ENCODE peak calls at places on chromosomes 12 and 14, in eight cellular contexts. One of them, this sample, is unnamed.

GRCh38 chr12:82055391-82055790 is 296.2 kb upstream of the PPFIA2 start:
- DNase-seq in sigmoid colon: no peak
- DNase-seq in breast epithelium: no peak
- DNase-seq in SK-N-SH: no peak
- DNase-seq in HCT116: no peak
- DNase-seq in HL-60: no peak
- DNase-seq in stomach: no peak
- DNase-seq in HepG2: no peak
- DNase-seq in this sample: no peak

GRCh38 chr12:121009744-121010143 is 6.5 kb downstream of the C12orf43 start:
- DNase-seq in breast epithelium: no peak
- DNase-seq in HL-60: no peak
- DNase-seq in HCT116: peak; percentile 54
- DNase-seq in HepG2: peak; percentile 49
- DNase-seq in sigmoid colon: no peak
- DNase-seq in stomach: peak; percentile 76
- DNase-seq in SK-N-SH: no peak
- DNase-seq in this sample: no peak

GRCh38 chr12:92624236-92624635 is 78.6 kb upstream of the PLEKHG7 start:
- DNase-seq in sigmoid colon: no peak
- DNase-seq in HCT116: no peak
- DNase-seq in HL-60: no peak
- DNase-seq in breast epithelium: no peak
- DNase-seq in SK-N-SH: no peak
- DNase-seq in HepG2: no peak
- DNase-seq in stomach: no peak
- DNase-seq in this sample: no peak

GRCh38 chr12:85765443-85765842 is 70.8 kb downstream of the RASSF9 start:
- DNase-seq in HL-60: no peak
- DNase-seq in breast epithelium: no peak
- DNase-seq in SK-N-SH: no peak
- DNase-seq in HCT116: no peak
- DNase-seq in stomach: no peak
- DNase-seq in sigmoid colon: no peak
- DNase-seq in HepG2: peak; percentile 7
- DNase-seq in this sample: no peak

GRCh38 chr14:55102141-55102547 is 26.9 kb upstream of the LGALS3 start:
- DNase-seq in HCT116: no peak
- DNase-seq in sigmoid colon: peak; percentile 91
- DNase-seq in stomach: peak; percentile 83
- DNase-seq in HepG2: peak; percentile 54
- DNase-seq in SK-N-SH: peak; percentile 69
- DNase-seq in breast epithelium: peak; percentile 92
- DNase-seq in HL-60: peak; percentile 92
- DNase-seq in this sample: no peak

GRCh38 chr12:103739546-103739945 is 101.5 kb downstream of the NT5DC3 start:
- DNase-seq in SK-N-SH: no peak
- DNase-seq in HepG2: no peak
- DNase-seq in sigmoid colon: no peak
- DNase-seq in breast epithelium: no peak
- DNase-seq in HL-60: no peak
- DNase-seq in HCT116: no peak
- DNase-seq in stomach: no peak
- DNase-seq in this sample: no peak

GRCh38 chr14:95068521-95068920 is 88.8 kb downstream of the DICER1 start:
- DNase-seq in HCT116: no peak
- DNase-seq in SK-N-SH: no peak
- DNase-seq in stomach: no peak
- DNase-seq in sigmoid colon: peak; percentile 29
- DNase-seq in HepG2: no peak
- DNase-seq in breast epithelium: no peak
- DNase-seq in HL-60: no peak
- DNase-seq in this sample: no peak

GRCh38 chr14:65069874-65070709 is 32.2 kb downstream of the MAX start:
- DNase-seq in stomach: peak; percentile 81
- DNase-seq in sigmoid colon: no peak
- DNase-seq in HepG2: no peak
- DNase-seq in HL-60: no peak
- DNase-seq in breast epithelium: peak; percentile 32
- DNase-seq in SK-N-SH: no peak
- DNase-seq in HCT116: no peak
- DNase-seq in this sample: no peak

GRCh38 chr12:109864916-109865315 is 15.4 kb downstream of the GLTP start:
- DNase-seq in HL-60: no peak
- DNase-seq in HCT116: no peak
- DNase-seq in SK-N-SH: no peak
- DNase-seq in stomach: no peak
- DNase-seq in sigmoid colon: no peak
- DNase-seq in HepG2: no peak
- DNase-seq in breast epithelium: no peak
- DNase-seq in this sample: no peak

GRCh38 chr14:40368314-40368713 is 936.1 kb upstream of the FBXO33 start:
- DNase-seq in HL-60: no peak
- DNase-seq in HCT116: no peak
- DNase-seq in HepG2: no peak
- DNase-seq in breast epithelium: no peak
- DNase-seq in stomach: peak; percentile 30
- DNase-seq in SK-N-SH: no peak
- DNase-seq in sigmoid colon: no peak
- DNase-seq in this sample: no peak

GRCh38 chr12:110079477-110080400 is 31.4 kb upstream of the C12orf76 start:
- DNase-seq in SK-N-SH: no peak
- DNase-seq in stomach: peak; percentile 44
- DNase-seq in HL-60: peak; percentile 59
- DNase-seq in HepG2: peak; percentile 96
- DNase-seq in sigmoid colon: peak; percentile 72
- DNase-seq in HCT116: no peak
- DNase-seq in breast epithelium: peak; percentile 23
- DNase-seq in this sample: peak; percentile 64

GRCh38 chr14:60349663-60350365 is 100.8 kb downstream of the PPM1A start:
- DNase-seq in HL-60: no peak
- DNase-seq in HCT116: peak; percentile 39
- DNase-seq in HepG2: peak; percentile 21
- DNase-seq in sigmoid colon: no peak
- DNase-seq in breast epithelium: no peak
- DNase-seq in stomach: peak; percentile 33
- DNase-seq in SK-N-SH: peak; percentile 45
- DNase-seq in this sample: no peak

GRCh38 chr14:104865069-104865630 is at the start of gene CEP170B:
- DNase-seq in stomach: peak; percentile 68
- DNase-seq in breast epithelium: no peak
- DNase-seq in SK-N-SH: peak; percentile 95
- DNase-seq in HCT116: no peak
- DNase-seq in HL-60: no peak
- DNase-seq in HepG2: no peak
- DNase-seq in sigmoid colon: no peak
- DNase-seq in this sample: peak; percentile 71

GRCh38 chr12:18998343-18999270 is 130.9 kb upstream of the PLEKHA5 start:
- DNase-seq in breast epithelium: peak; percentile 32
- DNase-seq in sigmoid colon: no peak
- DNase-seq in HL-60: no peak
- DNase-seq in HepG2: no peak
- DNase-seq in HCT116: no peak
- DNase-seq in SK-N-SH: peak; percentile 50
- DNase-seq in stomach: no peak
- DNase-seq in this sample: no peak

GRCh38 chr12:38102197-38102596 is 214.4 kb upstream of the ALG10B start:
- DNase-seq in SK-N-SH: no peak
- DNase-seq in breast epithelium: no peak
- DNase-seq in stomach: no peak
- DNase-seq in HCT116: no peak
- DNase-seq in HepG2: no peak
- DNase-seq in sigmoid colon: no peak
- DNase-seq in HL-60: no peak
- DNase-seq in this sample: no peak

GRCh38 chr14:96181188-96181762 is 23.4 kb upstream of the BDKRB2 start:
- DNase-seq in SK-N-SH: no peak
- DNase-seq in stomach: no peak
- DNase-seq in HepG2: no peak
- DNase-seq in HL-60: no peak
- DNase-seq in HCT116: no peak
- DNase-seq in breast epithelium: no peak
- DNase-seq in sigmoid colon: no peak
- DNase-seq in this sample: no peak

GRCh38 chr14:102909911-102910310 is 12.6 kb upstream of the AMN start:
- DNase-seq in HL-60: no peak
- DNase-seq in HepG2: no peak
- DNase-seq in sigmoid colon: no peak
- DNase-seq in SK-N-SH: peak; percentile 39
- DNase-seq in stomach: no peak
- DNase-seq in HCT116: no peak
- DNase-seq in breast epithelium: no peak
- DNase-seq in this sample: no peak

GRCh38 chr14:102910442-102910841 is 12.0 kb upstream of the AMN start:
- DNase-seq in SK-N-SH: peak; percentile 40
- DNase-seq in HL-60: no peak
- DNase-seq in sigmoid colon: peak; percentile 45
- DNase-seq in stomach: no peak
- DNase-seq in HepG2: no peak
- DNase-seq in HCT116: no peak
- DNase-seq in breast epithelium: no peak
- DNase-seq in this sample: no peak

GRCh38 chr14:102907980-102908730 is 14.3 kb upstream of the AMN start:
- DNase-seq in stomach: no peak
- DNase-seq in breast epithelium: no peak
- DNase-seq in HepG2: no peak
- DNase-seq in SK-N-SH: peak; percentile 22
- DNase-seq in sigmoid colon: peak; percentile 42
- DNase-seq in HL-60: no peak
- DNase-seq in HCT116: no peak
- DNase-seq in this sample: no peak

GRCh38 chr14:102908766-102909455 is 13.6 kb upstream of the AMN start:
- DNase-seq in stomach: no peak
- DNase-seq in SK-N-SH: peak; percentile 26
- DNase-seq in HCT116: no peak
- DNase-seq in breast epithelium: no peak
- DNase-seq in HepG2: no peak
- DNase-seq in sigmoid colon: peak; percentile 52
- DNase-seq in HL-60: no peak
- DNase-seq in this sample: no peak

GRCh38 chr14:102909462-102909861 is 13.0 kb upstream of the AMN start:
- DNase-seq in HepG2: no peak
- DNase-seq in SK-N-SH: peak; percentile 28
- DNase-seq in breast epithelium: no peak
- DNase-seq in HCT116: no peak
- DNase-seq in sigmoid colon: no peak
- DNase-seq in HL-60: no peak
- DNase-seq in stomach: no peak
- DNase-seq in this sample: no peak
- TF ChIP-seq POLR2AphosphoS5 in HepG2: no peak
- TF ChIP-seq POLR2AphosphoS5 in SK-N-SH: no peak
- TF ChIP-seq POLR2AphosphoS5 in breast epithelium: no peak
- TF ChIP-seq POLR2AphosphoS5 in HCT116: no peak
- TF ChIP-seq POLR2AphosphoS5 in sigmoid colon: no peak
- TF ChIP-seq POLR2AphosphoS5 in HL-60: peak; percentile 22
- TF ChIP-seq POLR2AphosphoS5 in stomach: no peak
- TF ChIP-seq POLR2AphosphoS5 in this sample: no peak

GRCh38 chr12:53462935-53463334 is 11.0 kb downstream of the PCBP2 start:
- DNase-seq in breast epithelium: no peak
- DNase-seq in HCT116: no peak
- DNase-seq in SK-N-SH: no peak
- DNase-seq in stomach: no peak
- DNase-seq in HepG2: no peak
- DNase-seq in sigmoid colon: no peak
- DNase-seq in HL-60: no peak
- DNase-seq in this sample: no peak
- TF ChIP-seq POLR2AphosphoS5 in breast epithelium: no peak
- TF ChIP-seq POLR2AphosphoS5 in HCT116: no peak
- TF ChIP-seq POLR2AphosphoS5 in SK-N-SH: no peak
- TF ChIP-seq POLR2AphosphoS5 in stomach: no peak
- TF ChIP-seq POLR2AphosphoS5 in HepG2: no peak
- TF ChIP-seq POLR2AphosphoS5 in sigmoid colon: no peak
- TF ChIP-seq POLR2AphosphoS5 in HL-60: no peak
- TF ChIP-seq POLR2AphosphoS5 in this sample: peak; percentile 28

GRCh38 chr14:23469127-23469905 is at the start of gene NGDN:
- DNase-seq in HepG2: peak; percentile 100
- DNase-seq in SK-N-SH: peak; percentile 86
- DNase-seq in HL-60: peak; percentile 99
- DNase-seq in HCT116: peak; percentile 100
- DNase-seq in sigmoid colon: peak; percentile 98
- DNase-seq in breast epithelium: peak; percentile 98
- DNase-seq in stomach: peak; percentile 94
- DNase-seq in this sample: peak; percentile 77
- TF ChIP-seq POLR2AphosphoS5 in HepG2: peak; percentile 98
- TF ChIP-seq POLR2AphosphoS5 in SK-N-SH: peak; percentile 73
- TF ChIP-seq POLR2AphosphoS5 in HL-60: peak; percentile 84
- TF ChIP-seq POLR2AphosphoS5 in HCT116: peak; percentile 68
- TF ChIP-seq POLR2AphosphoS5 in sigmoid colon: peak; percentile 94
- TF ChIP-seq POLR2AphosphoS5 in breast epithelium: peak; percentile 86
- TF ChIP-seq POLR2AphosphoS5 in stomach: peak; percentile 66
- TF ChIP-seq POLR2AphosphoS5 in this sample: peak; percentile 73

GRCh38 chr12:31874961-31875608 is 84.1 kb upstream of the RESF1 start:
- DNase-seq in HL-60: peak; percentile 47
- DNase-seq in HepG2: no peak
- DNase-seq in HCT116: no peak
- DNase-seq in stomach: peak; percentile 55
- DNase-seq in breast epithelium: peak; percentile 41
- DNase-seq in SK-N-SH: no peak
- DNase-seq in sigmoid colon: peak; percentile 65
- DNase-seq in this sample: peak; percentile 34
- TF ChIP-seq POLR2AphosphoS5 in HL-60: no peak
- TF ChIP-seq POLR2AphosphoS5 in HepG2: no peak
- TF ChIP-seq POLR2AphosphoS5 in HCT116: no peak
- TF ChIP-seq POLR2AphosphoS5 in stomach: no peak
- TF ChIP-seq POLR2AphosphoS5 in breast epithelium: no peak
- TF ChIP-seq POLR2AphosphoS5 in SK-N-SH: no peak
- TF ChIP-seq POLR2AphosphoS5 in sigmoid colon: no peak
- TF ChIP-seq POLR2AphosphoS5 in this sample: no peak